ENCODE peak calls at places on chromosomes 11 and 22, in seven cellular contexts. W is Peyer's patch; H is CD8-positive, alpha-beta memory T cell; T is CD8-positive, alpha-beta T cell; V is uterus; F is lung; L is heart left ventricle. U is an unnamed sample.

GRCh38 chr11:27563201-27563600 is 56.6 kb upstream of the LIN7C start:
- DNase-seq in T (no peak), F (no peak), V (no peak), H (no peak), W (no peak), L (no peak), U (no peak)

GRCh38 chr11:115338476-115338875 is 165.7 kb downstream of the CADM1 start:
- DNase-seq in H (no peak), V (no peak), W (no peak), F (no peak), T (no peak), L (no peak), U (no peak)

GRCh38 chr22:25159028-25159427 is 40.6 kb upstream of the CRYBB3 start:
- DNase-seq in W (no peak), L (no peak), F (no peak), V (no peak), H (no peak), T (no peak), U (no peak)

GRCh38 chr11:99682171-99682570 is 661.4 kb downstream of the CNTN5 start:
- DNase-seq in T (no peak), H (no peak), W (no peak), V (no peak), L (no peak), F (no peak), U (no peak)

GRCh38 chr22:44273175-44273574 is 39.6 kb downstream of the SHISAL1 start:
- DNase-seq in F (no peak), V (no peak), W (no peak), H (no peak), L (no peak), T (no peak), U (no peak)

GRCh38 chr11:235180-235997 is 753 bp downstream of the SIRT3 start:
- DNase-seq in W (peak; percentile 46), H (no peak), V (no peak), L (no peak), F (no peak), T (no peak), U (peak; percentile 11)

GRCh38 chr11:105155679-105156078 is 16.1 kb upstream of the CARD18 start:
- DNase-seq in L (no peak), H (no peak), V (no peak), T (no peak), F (no peak), W (no peak), U (no peak)

GRCh38 chr11:101516546-101516945 is 67.3 kb downstream of the TRPC6 start:
- DNase-seq in F (no peak), V (no peak), T (no peak), W (no peak), H (no peak), L (no peak), U (no peak)

GRCh38 chr11:80702264-80702663 is 1261.4 kb upstream of the TENM4 start:
- DNase-seq in F (no peak), L (no peak), T (no peak), V (no peak), H (no peak), W (no peak), U (no peak)

GRCh38 chr11:17547932-17548331 is 873 bp downstream of the OTOG start:
- DNase-seq in T (no peak), W (no peak), H (no peak), L (no peak), F (no peak), V (no peak), U (no peak)

GRCh38 chr11:124835918-124836317 is 29.3 kb upstream of the ROBO3 start:
- DNase-seq in V (no peak), W (no peak), H (no peak), F (no peak), L (no peak), T (no peak), U (no peak)

GRCh38 chr11:123143476-123143875 is 51.6 kb downstream of the CLMP start:
- DNase-seq in L (no peak), H (no peak), V (no peak), F (no peak), T (no peak), W (no peak), U (no peak)

GRCh38 chr11:3723014-3723708 is 52.0 kb upstream of the CHRNA10 start:
- DNase-seq in T (no peak), V (peak; percentile 28), H (no peak), W (no peak), F (no peak), L (no peak), U (no peak)

DNA sequence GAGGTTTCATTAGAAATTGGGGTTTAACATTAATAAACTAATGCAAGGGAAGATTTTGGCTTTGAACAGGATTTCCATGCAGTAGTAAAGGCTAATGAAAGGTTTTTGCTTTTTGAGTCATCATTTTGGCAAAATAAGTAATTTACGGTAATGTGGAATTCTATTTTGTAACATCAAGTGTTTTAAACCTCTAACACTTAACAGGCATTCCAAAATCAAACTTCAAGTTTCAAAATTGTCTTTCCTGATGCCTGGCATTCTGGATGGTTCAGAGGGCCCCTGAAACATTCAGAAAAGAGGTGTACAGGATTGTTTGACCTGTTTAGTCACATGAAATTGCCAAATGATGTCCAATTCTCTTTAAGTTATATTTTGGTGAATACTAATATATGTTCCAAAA is 90.4 kb upstream of the GNAZ start:
- DNase-seq in V (no peak), F (no peak), H (no peak), T (no peak), L (no peak), W (no peak), U (no peak)
- H3K9me3 ChIP-seq in V (no peaks in the 10 kb centered on the region), F (peaks cover 2% of the 10 kb centered on the region), H (no peaks in the 10 kb centered on the region), T (no peaks in the 10 kb centered on the region), L (no peaks in the 10 kb centered on the region), W (no peaks in the 10 kb centered on the region), U (peaks cover 3% of the 10 kb centered on the region)

DNA sequence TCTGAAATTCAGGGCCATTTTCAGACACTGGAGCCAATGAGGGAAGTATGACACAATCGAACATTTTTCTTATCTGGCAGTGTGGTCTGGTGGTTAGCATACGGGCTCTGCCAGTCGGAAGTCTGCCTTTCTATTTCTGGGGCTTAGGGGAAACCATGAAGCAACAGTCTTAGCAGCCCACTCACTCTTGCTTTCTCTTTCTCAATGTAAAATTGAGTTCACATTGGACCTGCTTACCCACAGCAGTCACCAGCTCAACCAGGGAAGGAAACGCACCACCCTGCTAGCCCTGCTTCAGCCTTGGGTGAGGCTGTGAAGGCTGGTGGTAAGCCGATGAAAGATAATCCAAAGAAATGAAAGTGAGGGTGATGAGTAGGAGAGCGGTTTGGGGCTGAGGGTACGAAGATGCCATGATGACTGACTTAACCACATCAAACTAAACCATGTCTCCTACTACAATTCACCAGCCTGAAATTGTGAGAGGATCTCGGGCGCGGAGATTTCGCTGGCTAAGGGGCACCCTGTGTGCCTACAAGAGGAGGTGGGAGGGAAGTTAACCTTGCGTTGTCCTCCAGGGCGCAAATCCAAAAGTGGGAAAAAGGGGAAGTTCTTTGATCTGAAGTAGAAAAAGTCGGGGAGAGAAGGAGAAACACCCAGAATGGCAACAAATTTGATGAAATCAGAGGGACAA is 2.0 kb upstream of the LMO2 start:
- DNase-seq in H (peak; percentile 7), T (peak; percentile 62), W (peak; percentile 65), F (no peak), V (no peak), L (no peak), U (no peak)
- H3K4me3 ChIP-seq in H (peak overlapping the region; percentile 33), T (peak overlapping the region; percentile 40), W (peak overlapping the region; percentile 30), F (no peak overlapping the region), V (no peak overlapping the region), L (peak overlapping the region; percentile 3), U (no peak overlapping the region)

DNA sequence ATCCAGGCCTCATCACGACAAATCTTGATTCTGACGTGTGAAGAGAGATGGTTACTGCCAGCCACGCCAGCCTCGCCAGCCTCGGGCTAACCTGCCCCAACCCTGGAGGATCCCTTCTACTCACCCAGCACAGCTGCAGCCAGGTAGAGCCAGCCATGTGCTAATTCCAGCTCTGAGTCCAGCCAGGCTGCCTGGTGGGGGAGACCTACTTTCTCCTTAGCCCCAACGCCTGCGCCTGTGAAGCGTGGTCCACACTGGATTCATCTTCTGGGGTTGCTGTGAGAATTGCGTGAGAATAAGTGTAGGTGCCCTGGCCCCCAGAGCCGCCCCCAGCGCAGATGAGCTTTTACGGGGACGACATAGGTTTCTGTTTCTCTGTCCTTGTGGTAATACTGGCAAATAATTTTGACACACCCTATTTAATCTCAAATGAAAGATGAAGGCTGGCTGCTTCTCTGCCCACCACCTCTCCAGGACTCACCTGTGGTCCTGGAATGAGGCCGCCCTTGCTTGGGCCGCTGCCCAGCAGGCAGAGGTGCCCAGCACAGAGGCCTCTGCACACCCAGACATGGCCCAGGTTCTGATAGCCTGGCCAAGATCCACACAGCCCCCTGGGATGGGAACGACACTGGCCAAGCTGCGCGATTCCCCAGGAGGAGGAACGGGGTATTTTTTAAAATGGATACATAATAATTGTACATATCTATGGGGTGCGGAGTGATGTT is 528.4 kb downstream of the TBC1D22A start:
- DNase-seq in L (no peak), H (no peak), F (no peak), T (no peak), V (peak; percentile 5), W (peak; percentile 32), U (no peak)
- H3K9me3 ChIP-seq in L (no peaks in the 10 kb centered on the region), H (no peaks in the 10 kb centered on the region), F (no peaks in the 10 kb centered on the region), T (no peaks in the 10 kb centered on the region), V (no peaks in the 10 kb centered on the region), W (no peaks in the 10 kb centered on the region), U (no peaks in the 10 kb centered on the region)

GRCh38 chr11:16169541-16169940 is 186.8 kb downstream of the SOX6 start:
- DNase-seq in W (no peak), F (no peak), H (no peak), L (no peak), V (no peak), T (no peak), U (no peak)

GRCh38 chr11:16170448-16170847 is 185.9 kb downstream of the SOX6 start:
- DNase-seq in L (no peak), F (no peak), W (no peak), V (no peak), T (no peak), H (no peak), U (peak; percentile 20)

GRCh38 chr11:16173798-16174197 is 182.5 kb downstream of the SOX6 start:
- DNase-seq in H (no peak), T (no peak), W (no peak), L (no peak), F (no peak), V (no peak), U (no peak)

GRCh38 chr11:16169946-16170345 is 186.4 kb downstream of the SOX6 start:
- DNase-seq in V (no peak), W (no peak), T (no peak), L (no peak), F (no peak), H (no peak), U (peak; percentile 77)

GRCh38 chr11:16171882-16172281 is 184.5 kb downstream of the SOX6 start:
- DNase-seq in L (no peak), H (no peak), T (no peak), W (no peak), F (no peak), V (no peak), U (no peak)
- H3K4me3 ChIP-seq in L (no peak overlapping the region), H (no peak overlapping the region), T (no peak overlapping the region), W (no peak overlapping the region), F (no peak overlapping the region), V (no peak overlapping the region), U (no peak overlapping the region)